ENCODE peak calls at places on chromosome 9, in five cellular contexts. G is T47D, L is T-helper 2 cell, I is K562, W is NCI-H345. M is an unnamed sample.
A peak's percentile ranks its signal among the peaks of the same experiment; 100 is the strongest.

GRCh38 chr9:81321551-81321950 is 367.8 kb downstream of the TLE1 start:
- DNase-seq in G (no peak), I (no peak), W (no peak), L (no peak), M (no peak)

GRCh38 chr9:21741151-21741550 is 61.3 kb upstream of the MTAP start:
- DNase-seq in W (no peak), L (no peak), I (no peak), G (no peak), M (no peak)

GRCh38 chr9:97307500-97308163 is at the start of gene CCDC180:
- DNase-seq in W (no peak), I (no peak), L (no peak), G (no peak), M (no peak)

GRCh38 chr9:38022995-38023394 is 46.0 kb downstream of the SHB start:
- DNase-seq in I (no peak), G (no peak), L (no peak), W (peak; percentile 49), M (no peak)

GRCh38 chr9:13487936-13488335 is 208.4 kb upstream of the MPDZ start:
- DNase-seq in G (no peak), L (no peak), W (no peak), I (no peak), M (no peak)

GRCh38 chr9:95615246-95615645 is 98.5 kb upstream of the PTCH1 start:
- DNase-seq in L (no peak), G (no peak), W (no peak), I (no peak), M (no peak)

GRCh38 chr9:22529426-22530199 is 83.0 kb downstream of the DMRTA1 start:
- DNase-seq in W (no peak), G (no peak), L (no peak), I (no peak), M (no peak)

GRCh38 chr9:3968891-3969290 is 331.0 kb downstream of the GLIS3 start:
- DNase-seq in I (no peak), G (no peak), W (no peak), L (no peak), M (no peak)

GRCh38 chr9:114280636-114281315 is 42.1 kb upstream of the ORM1 start:
- DNase-seq in W (no peak), G (no peak), L (no peak), I (no peak), M (no peak)

GRCh38 chr9:135839516-135839915 is 67.8 kb downstream of the CAMSAP1 start:
- DNase-seq in G (no peak), W (no peak), I (no peak), L (no peak), M (no peak)

GRCh38 chr9:135244751-135245221 is 157.3 kb downstream of the OLFM1 start:
- DNase-seq in G (no peak), I (no peak), W (no peak), L (no peak), M (no peak)

GRCh38 chr9:121261107-121261460 is 6.9 kb upstream of the GSN start:
- DNase-seq in I (no peak), G (no peak), W (peak; percentile 76), L (no peak), M (no peak)

GRCh38 chr9:91163773-91164471 is 197.8 kb downstream of the AUH start:
- DNase-seq in I (no peak), L (no peak), W (no peak), G (no peak), M (no peak)

GRCh38 chr9:81549500-81550206 is 139.7 kb downstream of the TLE1 start:
- DNase-seq in I (no peak), G (no peak), W (no peak), L (no peak), M (no peak)

GRCh38 chr9:115653231-115653630 is 500.4 kb upstream of the PAPPA start:
- DNase-seq in W (no peak), L (no peak), I (no peak), G (no peak), M (no peak)

GRCh38 chr9:104093162-104093561 is 947 bp upstream of the SMC2 start:
- DNase-seq in W (peak; percentile 38), G (no peak), L (no peak), I (peak; percentile 11), M (no peak)

GRCh38 chr9:88937248-88937647 is 54.0 kb upstream of the S1PR3 start:
- DNase-seq in W (no peak), G (no peak), L (no peak), I (no peak), M (no peak)

M was measured in effector CD4-positive, alpha-beta T cell.